ENCODE peak calls at places on chromosomes 6 and 20, in six cellular contexts. One of them, this sample, is unnamed.

GRCh38 chr6:110255356-110255755 is 75.1 kb downstream of the CDC40 start:
- DNase-seq in stomach: no peak
- DNase-seq in HCT116: no peak
- DNase-seq in body of pancreas: no peak
- DNase-seq in Peyer's patch: no peak
- DNase-seq in ovary: no peak
- DNase-seq in this sample: no peak

GRCh38 chr6:43990627-43991619 is 136.3 kb downstream of the MRPL14 start:
- DNase-seq in stomach: no peak
- DNase-seq in HCT116: no peak
- DNase-seq in body of pancreas: peak; percentile 63
- DNase-seq in Peyer's patch: no peak
- DNase-seq in ovary: peak; percentile 35
- DNase-seq in this sample: peak; percentile 83

GRCh38 chr6:149763866-149764265 is 14.3 kb downstream of the PCMT1 start:
- DNase-seq in stomach: no peak
- DNase-seq in HCT116: no peak
- DNase-seq in body of pancreas: no peak
- DNase-seq in Peyer's patch: no peak
- DNase-seq in ovary: no peak
- DNase-seq in this sample: no peak

GRCh38 chr6:138979365-138979764 is 8.7 kb downstream of the REPS1 start:
- DNase-seq in stomach: no peak
- DNase-seq in HCT116: no peak
- DNase-seq in body of pancreas: no peak
- DNase-seq in Peyer's patch: no peak
- DNase-seq in ovary: no peak
- DNase-seq in this sample: no peak

GRCh38 chr6:20840675-20841074 is 306.4 kb downstream of the CDKAL1 start:
- DNase-seq in stomach: no peak
- DNase-seq in HCT116: no peak
- DNase-seq in body of pancreas: no peak
- DNase-seq in Peyer's patch: no peak
- DNase-seq in ovary: no peak
- DNase-seq in this sample: no peak

GRCh38 chr6:116385911-116386310 is 15.2 kb downstream of the DSE start:
- DNase-seq in stomach: no peak
- DNase-seq in HCT116: no peak
- DNase-seq in body of pancreas: no peak
- DNase-seq in Peyer's patch: no peak
- DNase-seq in ovary: no peak
- DNase-seq in this sample: no peak

GRCh38 chr6:149831380-149831820 is 32.8 kb downstream of the LRP11 start:
- DNase-seq in stomach: no peak
- DNase-seq in HCT116: no peak
- DNase-seq in body of pancreas: peak; percentile 24
- DNase-seq in Peyer's patch: no peak
- DNase-seq in ovary: no peak
- DNase-seq in this sample: no peak

GRCh38 chr6:16238658-16239089 is 287 bp downstream of the GMPR start:
- DNase-seq in stomach: no peak
- DNase-seq in HCT116: no peak
- DNase-seq in body of pancreas: no peak
- DNase-seq in Peyer's patch: peak; percentile 18
- DNase-seq in ovary: no peak
- DNase-seq in this sample: no peak

GRCh38 chr6:148671085-148671484 is 75.7 kb upstream of the UST start:
- DNase-seq in stomach: no peak
- DNase-seq in HCT116: no peak
- DNase-seq in body of pancreas: no peak
- DNase-seq in Peyer's patch: no peak
- DNase-seq in ovary: no peak
- DNase-seq in this sample: no peak

GRCh38 chr6:56235245-56235644 is 12.1 kb downstream of the COL21A1 start:
- DNase-seq in stomach: no peak
- DNase-seq in HCT116: no peak
- DNase-seq in body of pancreas: no peak
- DNase-seq in Peyer's patch: no peak
- DNase-seq in ovary: no peak
- DNase-seq in this sample: no peak

GRCh38 chr6:160500639-160501038 is 152.5 kb downstream of the SLC22A3 start:
- DNase-seq in stomach: no peak
- DNase-seq in HCT116: no peak
- DNase-seq in body of pancreas: no peak
- DNase-seq in Peyer's patch: no peak
- DNase-seq in ovary: no peak
- DNase-seq in this sample: no peak

GRCh38 chr20:53146201-53146891 is 174.2 kb downstream of the TSHZ2 start:
- DNase-seq in stomach: no peak
- DNase-seq in HCT116: no peak
- DNase-seq in body of pancreas: no peak
- DNase-seq in Peyer's patch: no peak
- DNase-seq in ovary: no peak
- DNase-seq in this sample: no peak

GRCh38 chr6:24908555-24908954 is 27.2 kb downstream of the RIPOR2 start:
- DNase-seq in stomach: no peak
- DNase-seq in HCT116: no peak
- DNase-seq in body of pancreas: no peak
- DNase-seq in Peyer's patch: no peak
- DNase-seq in ovary: no peak
- DNase-seq in this sample: peak; percentile 45

GRCh38 chr6:169035381-169036280 is 218.0 kb downstream of the THBS2 start:
- DNase-seq in stomach: no peak
- DNase-seq in HCT116: no peak
- DNase-seq in body of pancreas: no peak
- DNase-seq in Peyer's patch: no peak
- DNase-seq in ovary: no peak
- DNase-seq in this sample: no peak

GRCh38 chr6:146856296-146856695 is 257.5 kb downstream of the ADGB start:
- DNase-seq in stomach: no peak
- DNase-seq in HCT116: no peak
- DNase-seq in body of pancreas: no peak
- DNase-seq in Peyer's patch: no peak
- DNase-seq in ovary: no peak
- DNase-seq in this sample: no peak

GRCh38 chr6:146859795-146860495 is 261.2 kb downstream of the ADGB start:
- DNase-seq in stomach: no peak
- DNase-seq in HCT116: no peak
- DNase-seq in body of pancreas: no peak
- DNase-seq in Peyer's patch: no peak
- DNase-seq in ovary: no peak
- DNase-seq in this sample: no peak

GRCh38 chr6:146859206-146859605 is 260.4 kb downstream of the ADGB start:
- DNase-seq in stomach: no peak
- DNase-seq in HCT116: no peak
- DNase-seq in body of pancreas: no peak
- DNase-seq in Peyer's patch: no peak
- DNase-seq in ovary: no peak
- DNase-seq in this sample: no peak

GRCh38 chr6:146857180-146857959 is 258.6 kb downstream of the ADGB start:
- DNase-seq in stomach: peak; percentile 85
- DNase-seq in HCT116: peak; percentile 43
- DNase-seq in body of pancreas: peak; percentile 83
- DNase-seq in Peyer's patch: peak; percentile 55
- DNase-seq in ovary: peak; percentile 92
- DNase-seq in this sample: peak; percentile 79

GRCh38 chr6:146857960-146858308 is 259.2 kb downstream of the ADGB start:
- DNase-seq in stomach: no peak
- DNase-seq in HCT116: no peak
- DNase-seq in body of pancreas: no peak
- DNase-seq in Peyer's patch: no peak
- DNase-seq in ovary: no peak
- DNase-seq in this sample: no peak
- TF ChIP-seq POLR2A in stomach: no peak
- TF ChIP-seq POLR2A in HCT116: no peak
- TF ChIP-seq POLR2A in body of pancreas: no peak
- TF ChIP-seq POLR2A in Peyer's patch: no peak
- TF ChIP-seq POLR2A in ovary: no peak
- TF ChIP-seq POLR2A in this sample: no peak

GRCh38 chr6:27174958-27175357 is 72.5 kb upstream of the PRSS16 start:
- DNase-seq in stomach: no peak
- DNase-seq in HCT116: no peak
- DNase-seq in body of pancreas: no peak
- DNase-seq in Peyer's patch: no peak
- DNase-seq in ovary: no peak
- DNase-seq in this sample: no peak

GRCh38 chr6:27178001-27178730 is 69.3 kb upstream of the PRSS16 start:
- DNase-seq in stomach: peak; percentile 50
- DNase-seq in HCT116: peak; percentile 22
- DNase-seq in body of pancreas: peak; percentile 64
- DNase-seq in Peyer's patch: peak; percentile 52
- DNase-seq in ovary: peak; percentile 55
- DNase-seq in this sample: peak; percentile 71

GRCh38 chr6:27176096-27176495 is 71.4 kb upstream of the PRSS16 start:
- DNase-seq in stomach: no peak
- DNase-seq in HCT116: no peak
- DNase-seq in body of pancreas: no peak
- DNase-seq in Peyer's patch: no peak
- DNase-seq in ovary: peak; percentile 23
- DNase-seq in this sample: no peak

GRCh38 chr6:27178860-27179259 is 68.6 kb upstream of the PRSS16 start:
- DNase-seq in stomach: no peak
- DNase-seq in HCT116: no peak
- DNase-seq in body of pancreas: no peak
- DNase-seq in Peyer's patch: no peak
- DNase-seq in ovary: no peak
- DNase-seq in this sample: no peak

GRCh38 chr6:27177454-27178000 is 70.0 kb upstream of the PRSS16 start:
- DNase-seq in stomach: peak; percentile 86
- DNase-seq in HCT116: peak; percentile 87
- DNase-seq in body of pancreas: peak; percentile 87
- DNase-seq in Peyer's patch: peak; percentile 76
- DNase-seq in ovary: peak; percentile 63
- DNase-seq in this sample: peak; percentile 70
- TF ChIP-seq CTCF in stomach: peak; percentile 32
- TF ChIP-seq CTCF in HCT116: peak; percentile 61
- TF ChIP-seq CTCF in body of pancreas: peak; percentile 28
- TF ChIP-seq CTCF in Peyer's patch: no peak
- TF ChIP-seq CTCF in ovary: no peak
- TF ChIP-seq CTCF in this sample: no peak

GRCh38 chr20:47669489-47669888 is 115.8 kb downstream of the SULF2 start:
- DNase-seq in stomach: no peak
- DNase-seq in HCT116: no peak
- DNase-seq in body of pancreas: no peak
- DNase-seq in Peyer's patch: no peak
- DNase-seq in ovary: no peak
- DNase-seq in this sample: no peak

GRCh38 chr20:47667086-47667485 is 118.2 kb downstream of the SULF2 start:
- DNase-seq in stomach: no peak
- DNase-seq in HCT116: no peak
- DNase-seq in body of pancreas: no peak
- DNase-seq in Peyer's patch: no peak
- DNase-seq in ovary: no peak
- DNase-seq in this sample: no peak

GRCh38 chr20:47669157-47669425 is 116.2 kb downstream of the SULF2 start:
- DNase-seq in stomach: no peak
- DNase-seq in HCT116: no peak
- DNase-seq in body of pancreas: no peak
- DNase-seq in Peyer's patch: no peak
- DNase-seq in ovary: no peak
- DNase-seq in this sample: no peak

GRCh38 chr20:47667531-47668312 is 117.6 kb downstream of the SULF2 start:
- DNase-seq in stomach: no peak
- DNase-seq in HCT116: no peak
- DNase-seq in body of pancreas: no peak
- DNase-seq in Peyer's patch: no peak
- DNase-seq in ovary: no peak
- DNase-seq in this sample: no peak

DNA sequence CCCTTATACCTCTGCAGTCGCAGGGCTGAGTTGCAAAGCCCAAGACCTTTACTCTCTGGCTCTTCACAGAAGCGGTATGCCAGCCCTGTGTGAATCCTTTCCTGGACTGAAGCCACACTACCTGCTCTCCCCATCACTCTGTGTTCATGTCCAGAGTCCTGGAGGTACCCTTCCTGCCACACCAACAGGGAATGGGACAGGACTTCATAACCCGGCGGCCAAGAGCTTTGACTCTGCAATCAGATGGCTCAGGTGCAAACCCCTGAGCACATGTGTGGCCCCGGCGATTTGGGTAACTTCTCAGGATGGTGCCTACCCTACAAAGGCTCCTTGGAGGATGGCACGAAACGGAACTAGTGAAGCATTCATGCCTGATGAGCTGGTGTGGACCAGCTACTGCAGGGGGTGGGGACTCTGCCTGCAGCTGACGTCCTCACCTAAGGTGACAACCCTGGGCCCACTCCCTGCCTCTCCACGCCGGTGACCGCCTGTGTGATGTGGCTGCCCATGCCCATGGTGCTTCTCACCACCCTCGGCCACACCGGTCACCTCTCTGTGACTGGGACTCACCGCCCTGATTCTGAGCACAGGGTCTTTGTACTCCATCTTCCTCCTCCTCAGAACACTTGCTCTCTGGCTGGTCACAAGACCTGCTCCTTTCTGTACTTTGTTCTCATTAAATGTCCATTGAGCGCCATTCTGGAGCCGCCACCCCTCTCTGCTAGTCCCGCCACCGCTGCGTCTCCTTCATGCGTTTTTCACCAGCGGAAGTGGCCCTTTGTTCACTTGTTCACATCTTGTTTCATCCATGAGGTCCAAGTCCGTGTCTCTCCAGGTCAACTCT is 116.7 kb downstream of the SULF2 start:
- DNase-seq in stomach: no peak
- DNase-seq in HCT116: no peak
- DNase-seq in body of pancreas: no peak
- DNase-seq in Peyer's patch: no peak
- DNase-seq in ovary: no peak
- DNase-seq in this sample: no peak
- TF ChIP-seq POLR2A in stomach: no peak
- TF ChIP-seq POLR2A in HCT116: no peak
- TF ChIP-seq POLR2A in body of pancreas: no peak
- TF ChIP-seq POLR2A in Peyer's patch: no peak
- TF ChIP-seq POLR2A in ovary: no peak
- TF ChIP-seq POLR2A in this sample: no peak

DNA sequence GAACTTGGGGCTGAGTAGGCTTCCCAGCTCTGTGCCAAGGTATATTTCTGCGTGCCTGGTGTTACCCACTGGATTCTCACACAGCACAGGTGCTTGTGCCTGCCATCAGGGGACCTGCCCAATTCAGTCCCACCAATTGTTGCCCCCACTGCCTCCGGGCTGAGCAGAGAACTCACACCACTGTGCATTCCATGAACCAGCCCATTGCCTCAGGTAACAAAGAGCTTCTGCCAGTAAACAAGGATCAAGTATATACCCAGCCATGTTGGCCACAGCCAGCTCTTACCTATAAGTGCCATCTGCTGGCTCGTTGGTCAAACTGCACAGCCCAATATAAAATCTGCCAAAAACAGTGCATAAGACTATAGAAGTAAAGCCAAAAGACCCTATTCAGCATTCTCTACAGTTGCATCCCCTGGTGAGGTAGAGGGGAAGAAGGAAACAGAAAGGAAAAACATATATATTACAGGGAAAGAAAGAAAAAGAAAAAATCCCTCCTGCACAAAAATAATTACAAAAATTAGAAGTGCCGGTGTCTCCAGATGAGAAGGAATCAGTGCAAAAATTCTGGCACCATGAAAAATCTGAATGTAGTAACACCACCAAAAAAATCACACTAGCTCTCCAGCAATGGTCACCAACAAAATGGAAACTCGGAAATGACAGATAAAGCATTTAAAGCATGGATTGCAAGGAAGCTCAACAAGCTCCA is 241.4 kb downstream of the IBTK start:
- DNase-seq in stomach: no peak
- DNase-seq in HCT116: no peak
- DNase-seq in body of pancreas: no peak
- DNase-seq in Peyer's patch: no peak
- DNase-seq in ovary: peak; percentile 23
- DNase-seq in this sample: no peak
- TF ChIP-seq CTCF in stomach: peak; percentile 22
- TF ChIP-seq CTCF in HCT116: peak; percentile 73
- TF ChIP-seq CTCF in body of pancreas: peak; percentile 8
- TF ChIP-seq CTCF in Peyer's patch: no peak
- TF ChIP-seq CTCF in ovary: peak; percentile 25
- TF ChIP-seq CTCF in this sample: peak; percentile 18

This sample was measured in uterus.